ENCODE peak calls at places on chromosomes 13 and 19, in seven cellular contexts. F, B, K, A, H, L and O are unnamed samples.

GRCh38 chr13:112730157-112730671 is 40.4 kb downstream of the ATP11A start:
- DNase-seq in F (no peak), B (no peak), K (no peak), A (peak), H (no peak), L (no peak), O (no peak)

GRCh38 chr19:12858041-12858928 is 20.0 kb downstream of the MAST1 start:
- DNase-seq in F (no peak), B (no peak), K (no peak), A (no peak), H (no peak), L (no peak), O (peak)

GRCh38 chr13:42649761-42650289 is 75.9 kb downstream of the TNFSF11 start:
- DNase-seq in F (no peak), B (no peak), K (no peak), A (no peak), H (no peak), L (peak), O (no peak)

GRCh38 chr13:59710995-59711701 is 452.6 kb downstream of the DIAPH3 start:
- DNase-seq in F (no peak), B (no peak), K (no peak), A (no peak), H (no peak), L (peak), O (no peak)

GRCh38 chr19:40716031-40716654 is 543 bp downstream of the COQ8B start:
- DNase-seq in F (peak), B (no peak), K (no peak), A (peak), H (no peak), L (no peak), O (peak)

GRCh38 chr13:25977216-25977615 is 74.6 kb downstream of the SHISA2 start:
- DNase-seq in F (no peak), B (no peak), K (peak), A (peak), H (peak), L (no peak), O (peak)

GRCh38 chr19:4233282-4233853 is 4.0 kb downstream of the EBI3 start:
- DNase-seq in F (peak), B (no peak), K (peak), A (peak), H (no peak), L (peak), O (peak)

GRCh38 chr13:111360452-111360851 is 40.0 kb downstream of the TEX29 start:
- DNase-seq in F (no peak), B (no peak), K (no peak), A (no peak), H (no peak), L (no peak), O (no peak)

GRCh38 chr13:50550151-50550550 is 293.3 kb downstream of the DLEU7 start:
- DNase-seq in F (no peak), B (no peak), K (no peak), A (no peak), H (no peak), L (no peak), O (no peak)

DNA sequence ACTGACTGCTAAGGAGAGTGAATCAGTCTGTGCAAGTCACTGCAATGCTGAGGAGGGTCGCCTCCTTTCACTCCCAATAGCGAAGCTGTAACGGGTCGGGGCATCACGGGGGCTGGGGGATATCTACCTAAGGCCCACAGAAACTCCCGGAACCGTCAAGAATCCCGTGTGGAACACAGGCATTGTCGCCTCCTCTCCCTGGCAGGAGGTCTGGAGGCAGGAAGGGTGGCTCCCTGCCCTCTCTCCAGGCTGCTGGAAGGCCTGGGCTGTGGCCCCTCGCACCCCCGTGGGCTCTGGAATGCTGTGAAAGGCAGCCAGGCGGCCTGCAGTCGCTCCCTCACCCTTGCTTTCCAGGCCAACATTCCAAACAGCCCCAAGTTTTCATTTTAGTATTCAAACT is 109.4 kb downstream of the CRYL1 start:
- DNase-seq in F (no peak), B (no peak), K (no peak), A (no peak), H (no peak), L (no peak), O (no peak)
- H3K4ac ChIP-seq in F (no peak), B (no peak), K (no peak), A (no peak), H (no peak), L (no peak), O (no peak)

GRCh38 chr19:47036233-47036651 is 12.2 kb downstream of the TMEM160 start:
- DNase-seq in F (no peak), B (no peak), K (no peak), A (no peak), H (no peak), L (no peak), O (no peak)
- H3K4ac ChIP-seq in F (peak), B (no peak), K (no peak), A (no peak), H (no peak), L (no peak), O (no peak)

GRCh38 chr19:30968841-30969399 is 380.3 kb downstream of the TSHZ3 start:
- DNase-seq in F (no peak), B (no peak), K (no peak), A (no peak), H (no peak), L (no peak), O (no peak)
- H3K4ac ChIP-seq in F (no peak), B (no peak), K (no peak), A (no peak), H (no peak), L (no peak), O (no peak)

GRCh38 chr13:101267656-101268055 is 148.7 kb downstream of the NALCN start:
- DNase-seq in F (no peak), B (no peak), K (no peak), A (no peak), H (no peak), L (no peak), O (no peak)

GRCh38 chr13:101272886-101273285 is 143.4 kb downstream of the NALCN start:
- DNase-seq in F (no peak), B (no peak), K (no peak), A (no peak), H (no peak), L (no peak), O (no peak)

GRCh38 chr13:101265934-101266333 is 150.4 kb downstream of the NALCN start:
- DNase-seq in F (no peak), B (no peak), K (no peak), A (no peak), H (no peak), L (no peak), O (no peak)

DNA sequence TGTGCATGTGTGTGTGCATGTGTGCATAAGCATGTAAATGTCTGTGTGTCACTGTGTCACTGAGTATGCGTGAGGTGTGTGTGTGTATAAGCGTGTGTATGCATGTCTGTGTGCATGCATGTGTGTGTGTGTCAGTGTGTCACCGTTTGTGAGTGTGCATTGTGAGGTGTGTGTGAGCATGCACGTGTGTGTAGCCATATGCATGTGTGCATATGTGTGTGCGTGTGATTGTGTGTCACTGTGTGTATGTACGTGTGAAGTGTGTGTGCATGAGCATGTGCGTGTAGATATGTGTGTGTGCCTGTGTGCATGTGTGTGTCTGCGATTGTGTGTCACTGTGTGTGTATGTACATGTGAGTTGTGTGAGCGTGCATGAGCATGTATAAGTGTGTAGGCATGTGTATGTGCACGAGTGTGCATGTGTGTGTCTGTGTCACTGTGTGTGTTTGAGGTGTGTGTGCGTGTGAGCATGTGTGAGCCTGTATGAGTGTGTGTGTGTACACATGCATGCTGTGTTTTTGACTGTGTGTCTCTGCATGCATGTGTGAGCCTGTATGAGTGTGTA is 144.5 kb downstream of the NALCN start:
- DNase-seq in F (no peak), B (no peak), K (no peak), A (no peak), H (no peak), L (no peak), O (no peak)
- H3K4ac ChIP-seq in F (no peak), B (peak), K (no peak), A (no peak), H (peak), L (no peak), O (no peak)

DNA sequence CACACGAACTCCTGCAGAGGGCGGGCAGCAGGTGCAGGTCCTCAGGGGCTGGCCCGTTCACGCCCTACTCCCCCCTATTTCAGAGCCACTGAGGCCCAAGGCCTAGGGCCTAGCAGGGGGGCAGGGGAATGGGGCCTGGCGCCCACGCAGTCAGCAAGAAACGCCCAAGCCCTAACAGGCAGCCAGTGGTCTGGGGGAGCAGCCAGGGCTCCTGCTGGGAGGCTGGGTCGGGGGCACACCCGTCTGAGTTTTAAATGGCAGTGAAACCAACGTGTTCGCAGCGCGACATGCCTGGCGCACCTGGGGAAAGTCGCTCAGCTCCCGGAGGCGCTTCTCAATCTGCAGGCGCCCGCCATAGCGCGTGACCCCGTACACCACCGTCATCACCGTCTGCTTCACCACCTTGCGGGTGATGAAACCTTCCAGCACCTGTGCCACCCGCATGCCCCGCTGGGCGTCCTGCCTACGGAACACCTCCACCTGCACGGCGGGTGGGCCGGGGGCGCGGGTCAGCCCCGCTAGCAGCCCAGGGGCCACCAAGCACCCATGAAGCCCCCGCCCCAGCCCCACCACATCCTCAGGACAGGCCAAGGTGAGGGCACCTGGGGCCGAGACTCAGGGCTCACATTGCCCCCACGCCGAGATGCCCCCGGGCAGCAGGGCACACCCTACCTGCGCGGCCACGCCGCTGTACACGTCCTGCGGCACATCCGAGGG is 13.9 kb downstream of the POLRMT start:
- DNase-seq in F (no peak), B (no peak), K (no peak), A (no peak), H (no peak), L (no peak), O (no peak)
- H3K4ac ChIP-seq in F (no peak), B (no peak), K (no peak), A (no peak), H (no peak), L (no peak), O (no peak)